ENCODE peak calls at places on chromosome 17, in eight cellular contexts. D is suprapubic skin, M is A549, U is tibial nerve, P is body of pancreas, A is upper lobe of left lung, V is heart left ventricle, Z is esophagus squamous epithelium. N is an unnamed sample.

GRCh38 chr17:82212331-82213250 is at the start of gene CCDC57:
- DNase-seq in M (peak), P (peak), V (peak), U (peak), Z (no peak), A (peak), D (peak), N (peak)

GRCh38 chr17:72118588-72119279 is 2.1 kb upstream of the SOX9 start:
- DNase-seq in Z (no peak), M (peak), P (peak), V (peak), A (no peak), D (no peak), U (peak), N (peak)

GRCh38 chr17:38451030-38451839 is 23.0 kb downstream of the ARHGAP23 start:
- DNase-seq in D (no peak), Z (no peak), A (no peak), M (peak), P (no peak), U (no peak), V (peak), N (no peak)

GRCh38 chr17:73697872-73698271 is 53.6 kb upstream of the SDK2 start:
- DNase-seq in A (no peak), M (no peak), P (peak), V (no peak), U (no peak), D (peak), Z (no peak), N (no peak)

GRCh38 chr17:1588781-1589585 is 26.4 kb upstream of the PITPNA start:
- DNase-seq in V (no peak), Z (no peak), U (no peak), P (peak), M (no peak), A (peak), D (no peak), N (no peak)

GRCh38 chr17:56593741-56594527 is 435 bp downstream of the NOG start:
- DNase-seq in A (peak), D (no peak), U (peak), Z (no peak), V (peak), P (peak), M (no peak), N (peak)

GRCh38 chr17:61567045-61567802 is 23.8 kb downstream of the NACA2 start:
- DNase-seq in P (no peak), D (no peak), A (no peak), M (peak), V (no peak), U (no peak), Z (no peak), N (no peak)

GRCh38 chr17:35372846-35373531 is 432 bp downstream of the SLFN11 start:
- DNase-seq in Z (no peak), D (no peak), M (no peak), V (peak), A (peak), P (peak), U (no peak), N (no peak)

GRCh38 chr17:72297326-72298115 is 176.7 kb downstream of the SOX9 start:
- DNase-seq in A (no peak), P (no peak), V (no peak), Z (no peak), D (no peak), M (peak), U (peak), N (no peak)

GRCh38 chr17:83057793-83058477 is 21.5 kb upstream of the METRNL start:
- DNase-seq in P (no peak), D (no peak), U (peak), Z (no peak), V (peak), A (peak), M (no peak), N (peak)

GRCh38 chr17:4187076-4187475 is 44.1 kb downstream of the CYB5D2 start:
- DNase-seq in Z (no peak), M (no peak), U (no peak), P (no peak), D (peak), A (no peak), V (no peak), N (no peak)

GRCh38 chr17:32909787-32910369 is 18.1 kb upstream of the TMEM98 start:
- DNase-seq in P (peak), Z (no peak), A (no peak), U (peak), M (peak), V (peak), D (peak), N (peak)

DNA sequence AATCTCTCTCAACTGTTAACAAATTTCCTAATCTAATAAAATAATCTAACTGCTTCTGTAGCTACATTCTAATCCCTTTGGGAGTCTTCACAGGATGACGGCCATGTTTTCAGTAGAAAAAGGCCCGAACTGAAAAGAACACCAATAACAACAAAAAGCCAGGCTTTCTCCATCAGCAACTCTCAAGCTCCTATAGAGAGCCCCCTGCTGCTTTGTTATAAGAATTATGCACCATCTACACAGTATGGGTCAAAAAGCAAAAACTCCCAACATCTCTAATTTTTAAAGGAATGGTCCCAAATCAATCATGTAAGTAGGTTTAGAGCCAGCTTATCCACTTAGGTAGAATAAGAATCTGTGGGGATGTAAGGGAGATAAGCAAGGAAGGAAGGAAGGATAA is 163.6 kb upstream of the C17orf78 start:
- DNase-seq in D (no peak), V (no peak), A (no peak), M (no peak), Z (no peak), P (no peak), U (no peak), N (no peak)
- TF ChIP-seq CTCF in D (no peak), V (no peak), A (no peak), M (no peak), Z (no peak), P (no peak), U (no peak), N (no peak)

GRCh38 chr17:7922499-7923289 is 6.6 kb upstream of the RNF227 start:
- DNase-seq in M (peak), A (peak), P (peak), Z (no peak), D (peak), U (peak), V (peak), N (peak)
- TF ChIP-seq POLR2A in M (no peak), A (peak), P (peak), Z (peak), D (no peak), U (peak), V (peak), N (peak)

GRCh38 chr17:41760878-41761277 is 25.6 kb downstream of the JUP start:
- DNase-seq in V (no peak), Z (no peak), U (no peak), D (no peak), P (no peak), A (no peak), M (no peak), N (no peak)
- H3K27ac ChIP-seq in V (no peak), Z (no peak), U (no peak), D (no peak), P (no peak), A (no peak), M (no peak), N (no peak)

DNA sequence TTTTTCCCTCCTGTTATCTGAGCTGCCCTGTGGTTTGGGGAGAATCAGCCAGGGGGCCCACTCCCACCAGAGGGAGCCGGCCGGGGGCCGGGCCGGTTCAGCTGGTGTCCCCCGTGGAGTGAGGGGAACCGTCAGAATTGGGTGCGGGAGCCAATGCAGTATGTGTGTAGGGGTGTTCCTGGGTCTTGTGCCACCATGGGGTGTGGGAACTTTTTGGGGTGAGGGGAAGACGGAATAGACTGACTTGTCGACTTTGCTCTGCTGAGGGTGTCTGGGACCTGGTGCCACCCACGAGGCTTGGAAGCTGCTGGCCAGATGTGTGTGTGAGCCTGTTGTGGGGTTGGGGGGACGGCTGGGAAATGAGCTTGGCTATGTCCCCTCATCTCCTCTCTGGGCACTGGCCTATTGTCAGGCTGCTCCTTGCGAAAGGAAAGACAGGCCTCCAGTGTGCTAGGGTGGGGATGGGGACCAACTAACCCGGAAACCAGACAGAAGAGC is 9.9 kb downstream of the RARA start:
- DNase-seq in Z (no peak), P (no peak), M (no peak), A (peak), V (no peak), D (peak), U (no peak), N (peak)
- TF ChIP-seq CTCF in Z (no peak), P (no peak), M (no peak), A (peak), V (peak), D (peak), U (no peak), N (no peak)